ENCODE peak calls at places on chromosomes 12 and 14, in seven cellular contexts. E is left colon, M is smooth muscle cell of the brain vasculature, V is Caco-2, A is non-pigmented ciliary epithelial cell, C is brain microvascular endothelial cell, H is Peyer's patch. N is an unnamed sample.

GRCh38 chr12:1246637-1247036 is 255.6 kb downstream of the ERC1 start:
- DNase-seq in E (no peak), M (no peak), V (no peak), A (no peak), C (no peak), H (no peak), N (no peak)

GRCh38 chr12:106138279-106138645 is 492 bp downstream of the NUAK1 start:
- DNase-seq in E (no peak), M (no peak), V (peak; percentile 30), A (no peak), C (no peak), H (no peak), N (no peak)

GRCh38 chr12:6363330-6364036 is 11.9 kb downstream of the SCNN1A start:
- DNase-seq in E (peak; percentile 87), M (no peak), V (peak; percentile 95), A (no peak), C (no peak), H (peak; percentile 64), N (no peak)

GRCh38 chr12:67426067-67426466 is 156.9 kb downstream of the CAND1 start:
- DNase-seq in E (peak; percentile 13), M (peak; percentile 95), V (no peak), A (peak; percentile 59), C (peak; percentile 75), H (no peak), N (no peak)

GRCh38 chr12:121453629-121454028 is 53.7 kb downstream of the RNF34 start:
- DNase-seq in E (no peak), M (no peak), V (no peak), A (no peak), C (no peak), H (no peak), N (no peak)

GRCh38 chr14:39247256-39247655 is 13.5 kb downstream of the MIA2 start:
- DNase-seq in E (no peak), M (no peak), V (no peak), A (peak; percentile 65), C (peak; percentile 71), H (no peak), N (no peak)

GRCh38 chr14:61147898-61148549 is 133.1 kb downstream of the TMEM30B start:
- DNase-seq in E (no peak), M (no peak), V (no peak), A (peak; percentile 99), C (peak; percentile 95), H (no peak), N (peak; percentile 54)

GRCh38 chr12:50845021-50845647 is 2.4 kb downstream of the TMPRSS12 start:
- DNase-seq in E (no peak), M (no peak), V (no peak), A (no peak), C (no peak), H (no peak), N (no peak)

GRCh38 chr14:58133739-58134138 is 18.3 kb downstream of the ARMH4 start:
- DNase-seq in E (no peak), M (no peak), V (no peak), A (peak; percentile 60), C (peak; percentile 69), H (no peak), N (no peak)

GRCh38 chr14:59356298-59356697 is 108.9 kb downstream of the GPR135 start:
- DNase-seq in E (no peak), M (no peak), V (no peak), A (no peak), C (no peak), H (no peak), N (no peak)

GRCh38 chr12:81375969-81376368 is 298.1 kb downstream of the ACSS3 start:
- DNase-seq in E (no peak), M (no peak), V (no peak), A (no peak), C (no peak), H (no peak), N (no peak)

N was measured in pulmonary artery endothelial cell.